ENCODE peak calls at places on chromosomes 16 and 17, in four cellular contexts. T is SK-N-SH, Y is A549, O is HepG2. E is an unnamed sample.

GRCh38 chr16:55711959-55712876 is 56.4 kb downstream of the SLC6A2 start:
- DNase-seq in T (peak; percentile 61), Y (peak; percentile 58), O (peak; percentile 61), E (no peak)

GRCh38 chr16:8639694-8640093 is 18.2 kb downstream of the METTL22 start:
- DNase-seq in T (no peak), Y (no peak), O (no peak), E (no peak)

GRCh38 chr16:54245788-54246453 is 40.7 kb downstream of the IRX3 start:
- DNase-seq in T (no peak), Y (no peak), O (no peak), E (no peak)

GRCh38 chr17:60358611-60359225 is 33.2 kb downstream of the USP32 start:
- DNase-seq in T (no peak), Y (no peak), O (no peak), E (no peak)

GRCh38 chr16:30040221-30040620 is 9.2 kb upstream of the TLCD3B start:
- DNase-seq in T (no peak), Y (no peak), O (no peak), E (no peak)

GRCh38 chr17:74288785-74289184 is 14.8 kb downstream of the DNAI2 start:
- DNase-seq in T (no peak), Y (no peak), O (no peak), E (peak; percentile 69)

GRCh38 chr17:43994272-43995149 is 9.9 kb upstream of the NAGS start:
- DNase-seq in T (peak; percentile 91), Y (peak; percentile 94), O (peak; percentile 54), E (no peak)

GRCh38 chr16:21996923-21997692 is 3.8 kb downstream of the PDZD9 start:
- DNase-seq in T (no peak), Y (no peak), O (peak; percentile 62), E (no peak)

GRCh38 chr17:39543669-39544068 is 64.1 kb downstream of the NEUROD2 start:
- DNase-seq in T (no peak), Y (no peak), O (no peak), E (no peak)

GRCh38 chr16:81784042-81784785 is 5.1 kb downstream of the PLCG2 start:
- DNase-seq in T (no peak), Y (no peak), O (no peak), E (no peak)

GRCh38 chr16:51988977-51989376 is 558.0 kb downstream of the TOX3 start:
- DNase-seq in T (no peak), Y (no peak), O (no peak), E (no peak)

GRCh38 chr17:45222273-45222993 is 748 bp downstream of the FMNL1 start:
- DNase-seq in T (peak; percentile 65), Y (no peak), O (no peak), E (no peak)

GRCh38 chr17:2418572-2418971 is 17.7 kb upstream of the MNT start:
- DNase-seq in T (no peak), Y (no peak), O (no peak), E (no peak)

GRCh38 chr16:56353054-56353921 is 72.1 kb downstream of the AMFR start:
- DNase-seq in T (no peak), Y (no peak), O (no peak), E (no peak)

GRCh38 chr17:33267279-33267790 is 25.8 kb downstream of the ASIC2 start:
- DNase-seq in T (no peak), Y (peak; percentile 55), O (no peak), E (no peak)

GRCh38 chr17:77320046-77320445 is 179.3 kb downstream of the SEC14L1 start:
- DNase-seq in T (peak; percentile 44), Y (no peak), O (no peak), E (no peak)

GRCh38 chr16:47888142-47888541 is 267.7 kb downstream of the ABCC12 start:
- DNase-seq in T (no peak), Y (peak; percentile 13), O (peak; percentile 75), E (no peak)

GRCh38 chr17:6435051-6435450 is at the start of gene AIPL1:
- DNase-seq in T (no peak), Y (no peak), O (no peak), E (no peak)

GRCh38 chr17:50177983-50178834 is 12.4 kb downstream of the SGCA start:
- DNase-seq in T (peak; percentile 93), Y (peak; percentile 98), O (peak; percentile 89), E (no peak)

GRCh38 chr16:63744077-63744874 is 1377.6 kb downstream of the CDH11 start:
- DNase-seq in T (no peak), Y (no peak), O (no peak), E (no peak)

GRCh38 chr16:64990101-64990500 is 131.8 kb downstream of the CDH11 start:
- DNase-seq in T (no peak), Y (no peak), O (no peak), E (no peak)

GRCh38 chr17:8163978-8164814 is 1.4 kb upstream of the VAMP2 start:
- DNase-seq in T (no peak), Y (peak; percentile 48), O (no peak), E (no peak)

GRCh38 chr17:20997711-20998570 is 44.9 kb downstream of the USP22 start:
- DNase-seq in T (peak; percentile 41), Y (no peak), O (no peak), E (no peak)

GRCh38 chr17:14784997-14785696 is 480.0 kb downstream of the PMP22 start:
- DNase-seq in T (no peak), Y (no peak), O (peak; percentile 47), E (no peak)

GRCh38 chr17:50976951-50977472 is 110.9 kb upstream of the TOB1 start:
- DNase-seq in T (no peak), Y (no peak), O (no peak), E (no peak)

GRCh38 chr17:67400193-67400592 is 23.1 kb downstream of the PITPNC1 start:
- DNase-seq in T (no peak), Y (no peak), O (no peak), E (no peak)

GRCh38 chr16:19683453-19684236 is 34.4 kb downstream of the KNOP1 start:
- DNase-seq in T (no peak), Y (no peak), O (no peak), E (no peak)

GRCh38 chr16:35146723-35147458 is 1687.5 kb downstream of the TP53TG3F start:
- DNase-seq in T (no peak), Y (no peak), O (no peak), E (no peak)

GRCh38 chr16:83040174-83040573 is 413.4 kb downstream of the CDH13 start:
- DNase-seq in T (no peak), Y (no peak), O (no peak), E (no peak)

GRCh38 chr17:2346475-2346874 is 9.2 kb downstream of the SGSM2 start:
- DNase-seq in T (no peak), Y (no peak), O (no peak), E (no peak)

GRCh38 chr17:65920996-65921395 is 270.9 kb downstream of the CEP112 start:
- DNase-seq in T (no peak), Y (no peak), O (peak; percentile 20), E (no peak)

GRCh38 chr16:11411059-11411550 is 65.8 kb downstream of the RMI2 start:
- DNase-seq in T (peak; percentile 93), Y (no peak), O (no peak), E (no peak)

GRCh38 chr17:15311996-15312395 is 29.4 kb downstream of the TEKT3 start:
- DNase-seq in T (no peak), Y (no peak), O (no peak), E (no peak)

GRCh38 chr17:588519-588918 is 126.1 kb downstream of the VPS53 start:
- DNase-seq in T (no peak), Y (no peak), O (no peak), E (no peak)

GRCh38 chr17:69654981-69655581 is 240.6 kb downstream of the MAP2K6 start:
- DNase-seq in T (no peak), Y (no peak), O (no peak), E (no peak)

GRCh38 chr17:83155128-83156081 is 76.0 kb downstream of the METRNL start:
- DNase-seq in T (peak; percentile 70), Y (no peak), O (no peak), E (no peak)

GRCh38 chr17:17841620-17842025 is 4.8 kb upstream of the SREBF1 start:
- DNase-seq in T (no peak), Y (no peak), O (peak; percentile 22), E (no peak)

GRCh38 chr16:69626256-69626655 is 60.5 kb downstream of the NFAT5 start:
- DNase-seq in T (no peak), Y (peak; percentile 23), O (no peak), E (no peak)

GRCh38 chr16:19783363-19783762 is 65.3 kb downstream of the IQCK start:
- DNase-seq in T (no peak), Y (no peak), O (no peak), E (no peak)

GRCh38 chr16:88956546-88957455 is 20.2 kb downstream of the CBFA2T3 start:
- DNase-seq in T (no peak), Y (no peak), O (no peak), E (no peak)
- TF ChIP-seq PBX3 in T (no peak), Y (no peak), O (no peak), E (no peak)

DNA sequence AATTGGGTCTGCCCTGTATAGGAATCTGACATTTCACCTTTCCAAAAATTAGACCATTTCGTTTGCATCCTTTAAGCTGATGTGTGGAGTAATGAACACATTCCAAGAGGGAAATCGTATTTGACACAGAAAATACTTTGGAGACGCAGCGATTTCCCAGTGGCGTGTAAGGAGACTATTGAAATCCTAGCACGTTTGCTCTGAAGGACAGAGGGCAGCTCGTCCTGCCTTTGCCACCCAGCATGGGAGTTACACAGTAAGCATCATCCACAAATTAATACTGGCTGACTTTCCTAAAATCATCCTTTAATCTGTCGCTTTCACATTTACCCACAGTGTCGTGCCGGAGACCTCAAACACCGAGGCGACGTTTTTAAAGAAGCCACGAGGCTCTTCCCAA is 925.9 kb upstream of the EEF2KMT start:
- DNase-seq in T (no peak), Y (no peak), O (no peak), E (no peak)
- TF ChIP-seq PBX3 in T (no peak), Y (no peak), O (no peak), E (no peak)

GRCh38 chr17:63476494-63476856 is 386 bp upstream of the ACE start:
- DNase-seq in T (peak; percentile 92), Y (no peak), O (no peak), E (no peak)
- TF ChIP-seq PBX3 in T (no peak), Y (no peak), O (no peak), E (no peak)

GRCh38 chr16:89107209-89107582 is 13.5 kb downstream of the ACSF3 start:
- DNase-seq in T (no peak), Y (no peak), O (no peak), E (no peak)

GRCh38 chr16:89104930-89105571 is 11.4 kb downstream of the ACSF3 start:
- DNase-seq in T (no peak), Y (no peak), O (no peak), E (no peak)

GRCh38 chr16:89106533-89107208 is 13.0 kb downstream of the ACSF3 start:
- DNase-seq in T (no peak), Y (no peak), O (no peak), E (no peak)

GRCh38 chr16:89104303-89104702 is 10.7 kb downstream of the ACSF3 start:
- DNase-seq in T (no peak), Y (no peak), O (no peak), E (no peak)

GRCh38 chr16:89105599-89106151 is 12.0 kb downstream of the ACSF3 start:
- DNase-seq in T (no peak), Y (no peak), O (no peak), E (no peak)
- TF ChIP-seq PBX3 in T (no peak), Y (no peak), O (no peak), E (no peak)

E was measured in GM12878.